ENCODE peak calls at places on chromosomes 5 and 9, in four cellular contexts. O is A549, B is hepatocyte, Y is tibial artery. N is an unnamed sample. For H3K4me1, the result is how much of the 10 kb centered on the place peaks cover.

GRCh38 chr9:89777544-89777943 is 172.7 kb downstream of the GADD45G start:
- DNase-seq in O (no peak), B (no peak), Y (no peak), N (no peak)

GRCh38 chr5:177336112-177336511 is 15.4 kb downstream of the LMAN2 start:
- DNase-seq in B (no peak), O (peak), Y (no peak), N (peak)

GRCh38 chr5:56640763-56641406 is 174.5 kb upstream of the MAP3K1 start:
- DNase-seq in Y (peak), O (no peak), B (no peak), N (no peak)

GRCh38 chr9:1612886-1613285 is 402.3 kb upstream of the SMARCA2 start:
- DNase-seq in O (no peak), Y (no peak), B (no peak), N (no peak)

GRCh38 chr5:172090976-172091547 is 84.6 kb upstream of the FBXW11 start:
- DNase-seq in O (no peak), B (no peak), Y (no peak), N (no peak)

GRCh38 chr5:75113354-75113753 is 61.0 kb upstream of the GCNT4 start:
- DNase-seq in O (no peak), Y (no peak), B (no peak), N (no peak)

GRCh38 chr9:7570107-7570720 is 229.4 kb downstream of the DMAC1 start:
- DNase-seq in B (peak), Y (peak), O (peak), N (peak)

GRCh38 chr5:135307143-135307903 is 91.7 kb downstream of the MACROH2A1 start:
- DNase-seq in B (peak), O (no peak), Y (no peak), N (no peak)

GRCh38 chr5:131550606-131551005 is 84.4 kb downstream of the RAPGEF6 start:
- DNase-seq in B (no peak), O (no peak), Y (no peak), N (no peak)

GRCh38 chr5:123752576-123752975 is 240.6 kb downstream of the CSNK1G3 start:
- DNase-seq in O (no peak), Y (peak), B (peak), N (no peak)

GRCh38 chr5:58751222-58751621 is 168.3 kb downstream of the RAB3C start:
- DNase-seq in B (peak), Y (no peak), O (peak), N (no peak)

GRCh38 chr9:125412166-125412565 is 150.5 kb downstream of the GAPVD1 start:
- DNase-seq in Y (no peak), O (no peak), B (no peak), N (no peak)

GRCh38 chr9:115395511-115396021 is 277.6 kb upstream of the TNC start:
- DNase-seq in Y (no peak), B (peak), O (no peak), N (no peak)

GRCh38 chr5:149358294-149358651 is 427 bp downstream of the PCYOX1L start:
- DNase-seq in O (no peak), B (peak), Y (no peak), N (peak)

GRCh38 chr5:177498013-177498847 is 826 bp upstream of the PDLIM7 start:
- DNase-seq in Y (no peak), O (no peak), B (peak), N (peak)

GRCh38 chr9:98330831-98331230 is 75.4 kb upstream of the TBC1D2 start:
- DNase-seq in Y (no peak), O (no peak), B (no peak), N (peak)

GRCh38 chr5:145948921-145949320 is 12.5 kb downstream of the SH3RF2 start:
- DNase-seq in B (no peak), Y (no peak), O (no peak), N (no peak)

GRCh38 chr5:150544606-150545219 is 36.8 kb downstream of the NDST1 start:
- DNase-seq in O (peak), B (peak), Y (peak), N (peak)

GRCh38 chr9:135306699-135307098 is 172.9 kb upstream of the PPP1R26 start:
- DNase-seq in O (no peak), Y (no peak), B (no peak), N (no peak)

GRCh38 chr5:57802131-57802530 is 319.5 kb upstream of the ACTBL2 start:
- DNase-seq in B (no peak), Y (no peak), O (no peak), N (no peak)

GRCh38 chr9:35605336-35606137 is 475 bp downstream of the TESK1 start:
- DNase-seq in B (peak), O (no peak), Y (peak), N (no peak)

GRCh38 chr5:161167001-161167765 is 315.2 kb upstream of the ATP10B start:
- DNase-seq in B (no peak), Y (no peak), O (no peak), N (no peak)

GRCh38 chr5:1564182-1564748 is 40.5 kb upstream of the LPCAT1 start:
- DNase-seq in Y (no peak), B (no peak), O (no peak), N (no peak)

DNA sequence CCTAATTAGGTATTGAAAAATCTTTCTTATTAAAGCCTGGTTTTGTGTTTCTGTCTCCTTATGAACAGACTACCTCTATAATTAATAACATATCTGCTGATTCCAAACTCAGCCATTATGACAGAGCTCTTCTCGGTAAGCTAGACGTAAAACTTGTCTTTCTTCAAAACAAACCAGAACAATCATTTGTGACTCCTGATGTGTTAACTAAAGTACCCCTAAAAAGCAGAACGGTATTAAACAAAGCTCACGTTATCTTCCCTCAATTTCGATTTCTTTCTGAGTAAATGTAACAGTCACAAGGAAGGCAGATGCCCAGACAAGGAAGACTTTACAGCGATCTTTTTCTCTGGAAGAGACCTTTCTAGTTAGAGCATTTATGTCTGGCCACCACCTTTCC is 1.8 kb downstream of the SEMA5A start:
- DNase-seq in Y (no peak), O (no peak), B (no peak), N (no peak)
- H3K27ac ChIP-seq in Y (peak), O (no peak), B (peak), N (no peak)

GRCh38 chr5:81429363-81429762 is 35.4 kb upstream of the ACOT12 start:
- DNase-seq in B (no peak), O (no peak), Y (no peak), N (no peak)
- TF ChIP-seq CTCF in B (no peak), O (no peak), Y (no peak), N (no peak)

GRCh38 chr9:131417264-131418142 is 23.6 kb downstream of the PRRC2B start:
- DNase-seq in Y (no peak), O (no peak), B (no peak), N (no peak)

GRCh38 chr9:131419029-131419614 is 25.2 kb downstream of the PRRC2B start:
- DNase-seq in B (no peak), Y (no peak), O (no peak), N (no peak)

GRCh38 chr9:131416509-131416908 is 22.6 kb downstream of the PRRC2B start:
- DNase-seq in O (no peak), Y (no peak), B (no peak), N (no peak)

GRCh38 chr9:131419716-131420115 is 25.8 kb downstream of the PRRC2B start:
- DNase-seq in Y (no peak), O (no peak), B (no peak), N (no peak)

GRCh38 chr9:131418143-131419028 is 24.5 kb downstream of the PRRC2B start:
- DNase-seq in B (peak), Y (no peak), O (no peak), N (no peak)
- H3K4me1 ChIP-seq in B (half or more), Y (half or more), O (half or more), N (half or more)

GRCh38 chr5:93601053-93601429 is 18.0 kb downstream of the NR2F1 start:
- DNase-seq in Y (no peak), B (no peak), O (no peak), N (no peak)
- H3K27ac ChIP-seq in Y (no peak), B (no peak), O (no peak), N (no peak)

GRCh38 chr5:137642091-137642490 is 93.8 kb downstream of the KLHL3 start:
- DNase-seq in Y (no peak), O (no peak), B (no peak), N (no peak)
- TF ChIP-seq CTCF in Y (no peak), O (no peak), B (no peak), N (no peak)

DNA sequence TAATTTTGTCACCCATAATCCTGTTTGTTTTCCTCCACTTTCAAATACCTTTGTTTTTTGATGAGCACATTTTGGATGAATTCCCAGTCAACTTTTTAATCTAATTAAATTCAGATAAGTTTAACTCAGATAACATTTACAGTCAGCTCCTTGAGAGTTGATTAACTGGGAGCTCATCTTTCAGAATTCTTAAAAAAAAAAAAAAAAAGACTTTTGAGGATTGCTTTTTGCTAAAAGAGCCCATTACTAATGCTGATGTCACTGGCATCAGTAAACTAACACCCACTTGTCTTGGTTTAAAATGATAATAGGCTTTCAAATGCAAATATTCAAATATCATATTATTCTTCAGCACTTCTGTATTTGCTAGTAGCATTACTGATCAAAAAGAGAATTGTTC is 47.1 kb upstream of the NFIB start:
- DNase-seq in Y (no peak), B (no peak), O (no peak), N (no peak)
- H3K4me1 ChIP-seq in Y (under half), B (under half), O (under half), N (under half)

DNA sequence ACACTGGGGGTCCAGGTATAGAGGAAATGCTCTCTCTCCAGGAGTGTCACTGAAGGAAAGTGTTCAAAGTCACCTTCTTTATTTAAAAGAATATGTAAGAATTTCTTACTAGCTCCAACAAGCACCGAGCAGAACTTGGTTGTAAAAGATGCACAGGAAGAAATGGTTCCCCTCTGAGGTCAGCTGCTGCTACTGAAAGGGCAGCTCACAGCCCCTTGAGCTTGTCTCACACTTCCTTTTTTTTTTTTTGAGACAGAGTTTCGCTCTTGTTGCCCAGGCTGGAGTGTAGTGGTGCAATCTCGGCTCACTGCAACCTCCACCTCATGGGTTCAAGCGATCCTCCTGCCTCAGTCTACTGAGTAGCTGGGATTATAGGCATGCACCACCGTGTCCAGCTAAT is 77.2 kb downstream of the PRRT1B start:
- DNase-seq in B (no peak), Y (no peak), O (no peak), N (no peak)
- H3K27ac ChIP-seq in B (no peak), Y (no peak), O (no peak), N (no peak)

N was measured in cardiac muscle cell.